ENCODE peak calls at places on chromosomes 2 and 18, in six cellular contexts. T is AG09319, F is AG04450, Z is HFFc6, V is left lung, X is MM.1S. Q is an unnamed sample.

GRCh38 chr2:46701152-46701551 is 214.5 kb downstream of the MCFD2 start:
- DNase-seq in T (no peak), F (no peak), Z (peak), V (no peak), X (no peak), Q (no peak)

GRCh38 chr18:51531496-51531895 is 334.0 kb upstream of the MEX3C start:
- DNase-seq in T (no peak), F (no peak), Z (no peak), V (no peak), X (no peak), Q (no peak)

GRCh38 chr2:113996826-113997599 is 107.1 kb downstream of the ACTR3 start:
- DNase-seq in T (no peak), F (no peak), Z (no peak), V (no peak), X (no peak), Q (no peak)

GRCh38 chr18:5142131-5142530 is 54.9 kb downstream of the AKAIN1 start:
- DNase-seq in T (no peak), F (no peak), Z (no peak), V (no peak), X (no peak), Q (no peak)

GRCh38 chr18:8773980-8774379 is 68.6 kb downstream of the MTCL1 start:
- DNase-seq in T (no peak), F (no peak), Z (no peak), V (no peak), X (no peak), Q (no peak)

GRCh38 chr2:239202343-239202742 is 198.5 kb downstream of the HDAC4 start:
- DNase-seq in T (no peak), F (no peak), Z (no peak), V (peak), X (no peak), Q (no peak)

GRCh38 chr2:15714002-15714401 is 122.3 kb downstream of the DDX1 start:
- DNase-seq in T (no peak), F (no peak), Z (no peak), V (peak), X (no peak), Q (no peak)

GRCh38 chr2:130847776-130848517 is 11.2 kb downstream of the ARHGEF4 start:
- DNase-seq in T (no peak), F (no peak), Z (no peak), V (peak), X (no peak), Q (no peak)

GRCh38 chr18:79952457-79952995 is 1.1 kb upstream of the SLC66A2 start:
- DNase-seq in T (no peak), F (no peak), Z (no peak), V (peak), X (no peak), Q (no peak)

GRCh38 chr2:177397501-177398289 is 5.1 kb downstream of the AGPS start:
- DNase-seq in T (peak), F (peak), Z (peak), V (no peak), X (no peak), Q (no peak)

GRCh38 chr2:204019572-204020501 is 83.3 kb downstream of the ICOS start:
- DNase-seq in T (no peak), F (no peak), Z (peak), V (no peak), X (no peak), Q (no peak)

GRCh38 chr2:14774569-14774968 is 142.1 kb downstream of the LRATD1 start:
- DNase-seq in T (no peak), F (no peak), Z (no peak), V (no peak), X (no peak), Q (no peak)

GRCh38 chr2:45117383-45117782 is 108.1 kb upstream of the SIX2 start:
- DNase-seq in T (no peak), F (no peak), Z (no peak), V (no peak), X (no peak), Q (no peak)

GRCh38 chr2:109612991-109613921 is 510 bp downstream of the SEPTIN10 start:
- DNase-seq in T (no peak), F (no peak), Z (peak), V (no peak), X (peak), Q (no peak)

GRCh38 chr2:44100351-44100750 is 68.3 kb upstream of the PPM1B start:
- DNase-seq in T (peak), F (peak), Z (peak), V (no peak), X (peak), Q (no peak)

GRCh38 chr18:14974088-14974487 is 226.1 kb downstream of the ANKRD30B start:
- DNase-seq in T (no peak), F (no peak), Z (no peak), V (no peak), X (no peak), Q (no peak)

GRCh38 chr2:216688731-216689360 is 6.5 kb downstream of the IGFBP5 start:
- DNase-seq in T (no peak), F (no peak), Z (no peak), V (no peak), X (no peak), Q (no peak)

GRCh38 chr2:201507725-201508124 is 56.2 kb downstream of the STRADB start:
- DNase-seq in T (no peak), F (no peak), Z (no peak), V (no peak), X (no peak), Q (no peak)

DNA sequence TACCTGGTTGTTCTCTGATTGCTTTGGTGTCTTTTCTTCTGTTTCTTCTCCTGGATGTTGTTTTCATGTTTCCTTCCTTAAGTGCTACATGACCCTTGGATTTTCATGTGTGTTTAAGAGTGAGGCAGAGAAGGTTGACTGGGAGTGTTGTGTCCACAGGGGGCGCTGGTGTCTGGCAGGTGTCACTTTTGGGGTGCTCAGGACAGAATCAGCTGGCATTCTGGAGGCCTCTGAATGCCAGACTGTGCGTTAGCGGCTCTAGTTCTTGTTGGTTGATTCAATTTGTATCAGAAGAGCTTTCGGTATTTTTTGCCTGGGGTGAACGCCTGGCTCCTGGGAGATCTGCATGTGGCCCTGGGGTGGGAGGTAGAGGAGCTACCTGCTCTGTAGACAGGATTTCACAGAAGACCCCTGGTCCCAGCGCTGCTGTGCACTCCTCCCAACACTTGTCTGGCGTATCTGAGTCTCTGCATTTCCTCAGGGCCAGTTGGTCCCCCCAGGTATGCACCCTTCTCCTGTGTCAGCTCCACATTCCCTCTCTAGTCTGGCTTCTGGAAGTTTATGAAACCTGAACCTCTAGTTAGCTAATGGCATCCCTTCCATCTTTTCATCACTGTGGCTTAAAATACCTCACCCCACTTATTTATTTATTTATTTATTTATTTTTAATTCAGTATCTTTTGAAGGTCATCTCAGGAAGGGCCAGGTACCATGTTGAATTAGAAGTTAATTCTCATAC is 1.1 kb downstream of the GREB1 start:
- DNase-seq in T (no peak), F (no peak), Z (no peak), V (no peak), X (no peak), Q (no peak)
- TF ChIP-seq CTCF in T (no peak), F (peak), Z (peak), V (no peak), X (peak), Q (no peak)

GRCh38 chr18:805008-805754 is 6.9 kb downstream of the YES1 start:
- DNase-seq in T (no peak), F (no peak), Z (no peak), V (no peak), X (no peak), Q (peak)

GRCh38 chr18:809985-810642 is 1.9 kb downstream of the YES1 start:
- DNase-seq in T (no peak), F (no peak), Z (no peak), V (no peak), X (peak), Q (peak)

GRCh38 chr18:805755-806110 is 6.3 kb downstream of the YES1 start:
- DNase-seq in T (no peak), F (no peak), Z (no peak), V (no peak), X (no peak), Q (no peak)

GRCh38 chr18:808502-808901 is 3.5 kb downstream of the YES1 start:
- DNase-seq in T (no peak), F (no peak), Z (no peak), V (no peak), X (no peak), Q (no peak)

GRCh38 chr18:808086-808485 is 4.0 kb downstream of the YES1 start:
- DNase-seq in T (no peak), F (peak), Z (no peak), V (no peak), X (no peak), Q (no peak)
- TF ChIP-seq CTCF in T (no peak), F (no peak), Z (no peak), V (no peak), X (no peak), Q (no peak)

GRCh38 chr2:135585586-135585985 is 54.3 kb downstream of the R3HDM1 start:
- DNase-seq in T (no peak), F (no peak), Z (peak), V (no peak), X (no peak), Q (no peak)
- TF ChIP-seq CTCF in T (peak), F (peak), Z (peak), V (no peak), X (peak), Q (no peak)

GRCh38 chr2:232982926-232983668 is 30.0 kb downstream of the NGEF start:
- DNase-seq in T (no peak), F (no peak), Z (no peak), V (no peak), X (no peak), Q (no peak)
- TF ChIP-seq CTCF in T (no peak), F (no peak), Z (peak), V (no peak), X (no peak), Q (no peak)

DNA sequence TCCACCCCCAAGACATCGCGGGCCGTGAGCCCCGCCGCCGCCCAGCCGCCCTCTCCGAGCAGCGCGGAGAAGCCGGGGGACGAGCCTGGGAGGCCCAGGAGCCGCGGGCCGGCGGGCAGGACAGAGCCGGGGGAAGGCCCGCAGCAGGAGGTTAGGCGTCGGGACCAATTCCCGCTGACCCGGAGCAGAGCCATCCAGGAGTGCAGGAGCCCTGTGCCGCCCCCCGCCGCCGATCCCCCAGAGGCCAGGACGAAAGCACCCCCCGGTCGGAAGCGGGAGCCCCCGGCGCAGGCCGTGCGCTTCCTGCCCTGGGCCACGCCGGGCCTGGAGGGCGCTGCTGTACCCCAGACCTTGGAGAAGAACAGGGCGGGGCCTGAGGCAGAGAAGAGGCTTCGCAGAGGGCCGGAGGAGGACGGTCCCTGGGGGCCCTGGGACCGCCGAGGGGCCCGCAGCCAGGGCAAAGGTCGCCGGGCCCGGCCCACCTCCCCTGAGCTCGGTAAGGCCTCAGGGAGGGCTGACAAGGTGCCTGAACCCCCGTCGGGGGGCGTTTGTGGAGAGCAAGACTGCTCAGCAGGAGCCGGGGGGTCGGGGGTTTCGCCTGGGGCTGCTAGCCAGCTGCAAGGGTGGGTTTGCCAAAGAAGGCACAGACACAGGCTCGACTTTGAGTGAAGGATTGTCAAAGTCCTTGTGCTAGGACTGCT is 14.3 kb downstream of the SPEG start:
- DNase-seq in T (no peak), F (no peak), Z (no peak), V (no peak), X (no peak), Q (no peak)
- TF ChIP-seq CTCF in T (no peak), F (no peak), Z (no peak), V (no peak), X (no peak), Q (no peak)

GRCh38 chr2:3628241-3628679 is 29.7 kb upstream of the ALLC start:
- DNase-seq in T (no peak), F (no peak), Z (no peak), V (peak), X (no peak), Q (no peak)

GRCh38 chr2:3630631-3631030 is 27.4 kb upstream of the ALLC start:
- DNase-seq in T (no peak), F (no peak), Z (no peak), V (no peak), X (no peak), Q (no peak)

GRCh38 chr2:3627500-3628100 is 30.4 kb upstream of the ALLC start:
- DNase-seq in T (no peak), F (no peak), Z (no peak), V (peak), X (no peak), Q (no peak)

GRCh38 chr2:3626817-3627499 is 31.0 kb upstream of the ALLC start:
- DNase-seq in T (no peak), F (no peak), Z (no peak), V (peak), X (no peak), Q (no peak)

GRCh38 chr2:3628800-3629199 is 29.2 kb upstream of the ALLC start:
- DNase-seq in T (no peak), F (no peak), Z (no peak), V (peak), X (no peak), Q (no peak)
- TF ChIP-seq CTCF in T (no peak), F (no peak), Z (no peak), V (no peak), X (no peak), Q (peak)

GRCh38 chr18:23205980-23206379 is 70.7 kb downstream of the CABLES1 start:
- DNase-seq in T (no peak), F (no peak), Z (no peak), V (no peak), X (no peak), Q (no peak)

GRCh38 chr18:23209031-23209430 is 73.7 kb downstream of the CABLES1 start:
- DNase-seq in T (no peak), F (no peak), Z (no peak), V (no peak), X (no peak), Q (no peak)

GRCh38 chr18:23208600-23208999 is 73.3 kb downstream of the CABLES1 start:
- DNase-seq in T (no peak), F (no peak), Z (no peak), V (no peak), X (no peak), Q (no peak)

GRCh38 chr18:23207994-23208393 is 72.7 kb downstream of the CABLES1 start:
- DNase-seq in T (no peak), F (no peak), Z (no peak), V (no peak), X (no peak), Q (no peak)

GRCh38 chr18:23207191-23207955 is 72.1 kb downstream of the CABLES1 start:
- DNase-seq in T (no peak), F (no peak), Z (no peak), V (no peak), X (no peak), Q (no peak)
- TF ChIP-seq CTCF in T (no peak), F (peak), Z (peak), V (no peak), X (peak), Q (no peak)

DNA sequence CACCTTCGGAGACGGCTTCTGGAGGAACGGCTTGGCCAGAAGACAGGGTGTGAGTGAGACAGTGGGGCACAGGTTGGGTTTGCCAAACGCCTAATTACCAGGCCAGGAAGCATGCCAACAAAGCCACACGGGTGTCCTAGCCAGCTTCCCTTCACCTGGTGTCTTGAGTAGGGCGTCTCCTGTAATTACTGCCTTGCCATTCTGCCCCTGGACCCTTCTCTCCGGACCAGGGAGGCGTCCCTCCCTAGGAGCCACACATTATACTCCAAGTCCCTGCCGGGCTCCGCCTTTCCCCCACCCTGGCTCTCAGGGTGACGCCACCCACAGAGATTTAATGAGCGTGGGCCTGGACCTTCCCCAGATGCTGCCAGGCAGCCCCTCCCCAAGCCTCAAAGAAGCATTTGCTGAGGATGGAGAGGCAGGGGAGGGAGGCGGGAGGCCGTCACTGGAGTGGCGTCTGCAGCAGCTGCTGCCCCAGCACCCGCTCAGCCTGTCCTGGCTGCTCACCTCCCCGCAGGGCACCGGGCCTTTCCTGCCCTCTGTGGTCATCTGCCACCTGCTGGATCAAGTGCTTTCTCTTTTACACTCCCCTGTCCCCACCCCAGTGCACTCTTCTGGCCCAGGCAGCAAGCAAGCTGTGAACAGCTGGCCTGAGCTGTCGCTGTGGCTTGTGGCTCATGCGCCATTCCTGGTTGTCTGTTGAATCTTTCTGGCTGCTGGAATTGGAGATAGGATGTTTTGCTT is 20.7 kb downstream of the FOSL2 start:
- DNase-seq in T (no peak), F (no peak), Z (no peak), V (no peak), X (no peak), Q (no peak)
- TF ChIP-seq CTCF in T (no peak), F (peak), Z (peak), V (no peak), X (no peak), Q (no peak)

DNA sequence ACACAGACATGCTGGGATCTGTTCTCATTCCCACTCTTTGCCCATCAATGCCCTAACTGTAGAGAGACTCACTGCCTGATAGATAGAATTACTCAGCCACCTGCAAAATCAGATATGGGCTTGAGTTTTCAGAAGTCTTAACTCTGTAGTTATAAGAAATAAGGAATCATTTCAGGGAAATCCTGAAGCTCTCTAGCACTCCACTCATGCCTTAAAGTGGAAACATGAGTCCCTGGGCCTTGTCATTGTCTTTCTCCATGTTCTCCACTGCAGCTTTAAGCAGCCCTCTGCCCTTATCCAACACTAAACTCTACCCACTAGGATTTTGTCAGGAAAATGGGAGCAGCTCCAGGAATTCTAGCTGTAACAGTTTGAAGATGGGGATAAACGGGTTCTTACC is 192.5 kb downstream of the SNTG2 start:
- DNase-seq in T (no peak), F (no peak), Z (no peak), V (no peak), X (no peak), Q (no peak)
- TF ChIP-seq CTCF in T (no peak), F (no peak), Z (no peak), V (no peak), X (no peak), Q (no peak)

GRCh38 chr2:118089015-118089800 is 937 bp downstream of the INSIG2 start:
- DNase-seq in T (no peak), F (no peak), Z (peak), V (peak), X (peak), Q (peak)
- TF ChIP-seq CTCF in T (no peak), F (peak), Z (peak), V (peak), X (peak), Q (no peak)

Q was measured in GM13976.